ENCODE peak calls at places on chromosomes 6 and 20, in nine cellular contexts. L is LoVo; E is GM13977; D is mesendoderm; M is GM04504; Q is GM03348; H is stimulated activated CD4-positive, alpha-beta T cell treated with anti-CD3 and anti-CD28 coated beads, TNF-alpha, amount 100 ng/mL, for 48 hours; U is cardiac muscle cell; T is GM13976. R is an unnamed sample.

GRCh38 chr20:34108616-34109174 is 3.3 kb downstream of the EIF2S2 start:
- DNase-seq in D (no peak), H (no peak), T (no peak), U (no peak), M (no peak), Q (no peak), E (no peak), L (no peak), R (no peak)

GRCh38 chr20:59165794-59166709 is 2.4 kb downstream of the ZNF831 start:
- DNase-seq in T (no peak), H (no peak), E (no peak), D (no peak), M (no peak), L (no peak), U (no peak), Q (no peak), R (no peak)

GRCh38 chr20:35506872-35507638 is 22.4 kb downstream of the C20orf173 start:
- DNase-seq in U (no peak), E (no peak), Q (no peak), L (no peak), D (no peak), H (no peak), M (no peak), T (no peak), R (no peak)

GRCh38 chr20:7689151-7689550 is 251.1 kb downstream of the HAO1 start:
- DNase-seq in M (no peak), L (no peak), H (no peak), U (no peak), E (no peak), D (no peak), T (no peak), Q (no peak), R (no peak)

GRCh38 chr20:41086402-41087324 is 50.7 kb upstream of the PLCG1 start:
- DNase-seq in Q (no peak), D (no peak), E (no peak), M (no peak), H (no peak), L (peak), T (no peak), U (no peak), R (no peak)

GRCh38 chr6:85463621-85464259 is 13.9 kb downstream of the NT5E start:
- DNase-seq in T (no peak), L (no peak), H (no peak), U (no peak), M (no peak), E (no peak), D (no peak), Q (no peak), R (no peak)

GRCh38 chr6:35475573-35475972 is 7.4 kb downstream of the RPL10A start:
- DNase-seq in Q (no peak), T (no peak), H (no peak), M (no peak), D (no peak), E (peak), L (no peak), U (no peak), R (no peak)

GRCh38 chr20:1934162-1934561 is 39.0 kb downstream of the SIRPA start:
- DNase-seq in M (peak), L (no peak), D (no peak), T (no peak), Q (peak), U (no peak), E (no peak), H (no peak), R (peak)

GRCh38 chr6:143782517-143782916 is 60.6 kb upstream of the LTV1 start:
- DNase-seq in M (no peak), E (no peak), H (no peak), D (no peak), Q (peak), L (no peak), U (no peak), T (no peak), R (peak)

GRCh38 chr6:122995930-122996796 is at the start of gene CLVS2:
- DNase-seq in Q (peak), M (peak), T (peak), U (peak), L (no peak), E (no peak), D (peak), H (no peak), R (peak)

GRCh38 chr6:144215402-144215931 is 65.2 kb downstream of the STX11 start:
- DNase-seq in H (peak), E (peak), M (peak), L (peak), Q (peak), T (peak), D (no peak), U (no peak), R (peak)

GRCh38 chr20:44442298-44443070 is 33.2 kb upstream of the TTPAL start:
- DNase-seq in D (no peak), L (peak), H (no peak), M (no peak), E (no peak), T (no peak), U (no peak), Q (peak), R (no peak)

GRCh38 chr20:51446656-51447055 is 95.9 kb downstream of the NFATC2 start:
- DNase-seq in U (no peak), H (no peak), Q (peak), L (peak), E (no peak), T (no peak), M (peak), D (peak), R (peak)

GRCh38 chr6:3525915-3526314 is 69.1 kb upstream of the SLC22A23 start:
- DNase-seq in T (no peak), M (no peak), H (no peak), Q (no peak), L (no peak), E (no peak), D (no peak), U (no peak), R (no peak)

GRCh38 chr20:59783020-59784010 is 150.1 kb downstream of the SYCP2 start:
- DNase-seq in U (peak), E (peak), L (peak), H (no peak), M (peak), D (peak), Q (peak), T (peak), R (peak)

GRCh38 chr6:155158044-155158843 is 105.6 kb upstream of the CLDN20 start:
- DNase-seq in E (no peak), H (no peak), T (no peak), M (peak), Q (peak), U (no peak), L (peak), D (no peak), R (peak)

GRCh38 chr6:111291334-111291705 is 191.7 kb downstream of the REV3L start:
- DNase-seq in H (no peak), M (no peak), D (no peak), Q (no peak), E (no peak), T (no peak), L (no peak), U (no peak), R (no peak)

GRCh38 chr20:46293084-46293483 is 15.2 kb downstream of the CDH22 start:
- DNase-seq in T (no peak), E (no peak), H (no peak), U (peak), Q (peak), L (peak), M (peak), D (peak), R (peak)

GRCh38 chr20:60123652-60124051 is 165.4 kb downstream of the CDH26 start:
- DNase-seq in L (no peak), H (no peak), Q (no peak), D (no peak), U (no peak), T (no peak), M (no peak), E (no peak), R (no peak)

GRCh38 chr20:34365765-34366213 is 2.7 kb downstream of the ITCH start:
- DNase-seq in M (no peak), H (no peak), E (peak), Q (no peak), L (no peak), U (no peak), D (peak), T (peak), R (no peak)

GRCh38 chr20:63877755-63878470 is 12.8 kb downstream of the TPD52L2 start:
- DNase-seq in M (no peak), T (no peak), H (no peak), U (no peak), D (no peak), Q (no peak), E (no peak), L (no peak), R (no peak)

GRCh38 chr6:137315081-137315480 is 95.9 kb upstream of the IFNGR1 start:
- DNase-seq in M (no peak), U (no peak), E (no peak), Q (no peak), T (no peak), L (no peak), D (peak), H (no peak), R (peak)

GRCh38 chr6:118297821-118298220 is 250.3 kb upstream of the PLN start:
- DNase-seq in U (no peak), D (peak), T (no peak), H (no peak), E (no peak), M (no peak), L (no peak), Q (no peak), R (no peak)